ENCODE peak calls at places on chromosomes 3 and 15, in ten cellular contexts. One of them, this sample, is unnamed.
A peak's percentile ranks its signal among the peaks of the same experiment; 100 is the strongest.

GRCh38 chr15:41115652-41116115 is 396 bp downstream of the INO80 start:
- DNase-seq in mesothelial cell of epicardium: peak; percentile 34
- DNase-seq in tibial artery: peak; percentile 44
- DNase-seq in nephron progenitor cell: no peak
- DNase-seq in kidney epithelial cell: no peak
- DNase-seq in NB4: peak; percentile 88
- DNase-seq in tibial nerve: peak; percentile 29
- DNase-seq in OCI-LY7: peak; percentile 83
- DNase-seq in pancreas: peak; percentile 57
- DNase-seq in GM23338: peak; percentile 82
- DNase-seq in this sample: peak; percentile 57

GRCh38 chr3:126149256-126149902 is 31.0 kb downstream of the ALDH1L1 start:
- DNase-seq in nephron progenitor cell: no peak
- DNase-seq in GM23338: no peak
- DNase-seq in pancreas: no peak
- DNase-seq in NB4: no peak
- DNase-seq in tibial nerve: no peak
- DNase-seq in OCI-LY7: no peak
- DNase-seq in mesothelial cell of epicardium: no peak
- DNase-seq in tibial artery: no peak
- DNase-seq in kidney epithelial cell: no peak
- DNase-seq in this sample: no peak

GRCh38 chr3:160486459-160486869 is 36.9 kb upstream of the TRIM59 start:
- DNase-seq in nephron progenitor cell: no peak
- DNase-seq in NB4: peak; percentile 56
- DNase-seq in GM23338: peak; percentile 44
- DNase-seq in pancreas: no peak
- DNase-seq in OCI-LY7: peak; percentile 68
- DNase-seq in tibial nerve: no peak
- DNase-seq in tibial artery: no peak
- DNase-seq in kidney epithelial cell: no peak
- DNase-seq in mesothelial cell of epicardium: no peak
- DNase-seq in this sample: peak; percentile 53

GRCh38 chr15:82832601-82833209 is 23.3 kb downstream of the WHAMM start:
- DNase-seq in nephron progenitor cell: no peak
- DNase-seq in kidney epithelial cell: peak; percentile 89
- DNase-seq in mesothelial cell of epicardium: no peak
- DNase-seq in GM23338: no peak
- DNase-seq in tibial artery: no peak
- DNase-seq in NB4: peak; percentile 90
- DNase-seq in tibial nerve: no peak
- DNase-seq in OCI-LY7: no peak
- DNase-seq in pancreas: no peak
- DNase-seq in this sample: peak; percentile 76

GRCh38 chr3:50314342-50314741 is 8.2 kb downstream of the HYAL2 start:
- DNase-seq in tibial nerve: no peak
- DNase-seq in nephron progenitor cell: no peak
- DNase-seq in NB4: no peak
- DNase-seq in GM23338: no peak
- DNase-seq in pancreas: no peak
- DNase-seq in tibial artery: no peak
- DNase-seq in kidney epithelial cell: no peak
- DNase-seq in OCI-LY7: no peak
- DNase-seq in mesothelial cell of epicardium: no peak
- DNase-seq in this sample: no peak

GRCh38 chr3:196320110-196320509 is 2.1 kb upstream of the DYNLT2B start:
- DNase-seq in mesothelial cell of epicardium: no peak
- DNase-seq in kidney epithelial cell: no peak
- DNase-seq in NB4: no peak
- DNase-seq in nephron progenitor cell: no peak
- DNase-seq in tibial artery: no peak
- DNase-seq in GM23338: no peak
- DNase-seq in tibial nerve: no peak
- DNase-seq in OCI-LY7: no peak
- DNase-seq in pancreas: no peak
- DNase-seq in this sample: peak; percentile 77

GRCh38 chr3:172219750-172220149 is 180.4 kb downstream of the FNDC3B start:
- DNase-seq in tibial artery: no peak
- DNase-seq in tibial nerve: no peak
- DNase-seq in GM23338: no peak
- DNase-seq in nephron progenitor cell: no peak
- DNase-seq in pancreas: no peak
- DNase-seq in mesothelial cell of epicardium: no peak
- DNase-seq in kidney epithelial cell: no peak
- DNase-seq in NB4: no peak
- DNase-seq in OCI-LY7: no peak
- DNase-seq in this sample: no peak

GRCh38 chr15:88193415-88193814 is 63.1 kb downstream of the NTRK3 start:
- DNase-seq in GM23338: peak; percentile 28
- DNase-seq in kidney epithelial cell: no peak
- DNase-seq in mesothelial cell of epicardium: no peak
- DNase-seq in nephron progenitor cell: no peak
- DNase-seq in tibial nerve: no peak
- DNase-seq in tibial artery: no peak
- DNase-seq in NB4: peak; percentile 12
- DNase-seq in OCI-LY7: no peak
- DNase-seq in pancreas: no peak
- DNase-seq in this sample: no peak

GRCh38 chr3:8338424-8338823 is 163.2 kb upstream of the LMCD1 start:
- DNase-seq in mesothelial cell of epicardium: no peak
- DNase-seq in GM23338: peak; percentile 42
- DNase-seq in pancreas: no peak
- DNase-seq in tibial nerve: no peak
- DNase-seq in tibial artery: no peak
- DNase-seq in NB4: no peak
- DNase-seq in OCI-LY7: no peak
- DNase-seq in kidney epithelial cell: no peak
- DNase-seq in nephron progenitor cell: no peak
- DNase-seq in this sample: no peak

GRCh38 chr3:8341853-8342252 is 159.8 kb upstream of the LMCD1 start:
- DNase-seq in kidney epithelial cell: no peak
- DNase-seq in nephron progenitor cell: no peak
- DNase-seq in NB4: no peak
- DNase-seq in mesothelial cell of epicardium: no peak
- DNase-seq in OCI-LY7: no peak
- DNase-seq in tibial artery: no peak
- DNase-seq in GM23338: no peak
- DNase-seq in pancreas: no peak
- DNase-seq in tibial nerve: no peak
- DNase-seq in this sample: no peak

GRCh38 chr3:8336456-8336855 is 165.2 kb upstream of the LMCD1 start:
- DNase-seq in nephron progenitor cell: no peak
- DNase-seq in tibial nerve: no peak
- DNase-seq in OCI-LY7: no peak
- DNase-seq in pancreas: no peak
- DNase-seq in NB4: peak; percentile 8
- DNase-seq in mesothelial cell of epicardium: no peak
- DNase-seq in GM23338: peak; percentile 67
- DNase-seq in tibial artery: no peak
- DNase-seq in kidney epithelial cell: no peak
- DNase-seq in this sample: no peak
- TF ChIP-seq CTCF in nephron progenitor cell: peak; percentile 34
- TF ChIP-seq CTCF in tibial nerve: no peak
- TF ChIP-seq CTCF in OCI-LY7: peak; percentile 72
- TF ChIP-seq CTCF in pancreas: no peak
- TF ChIP-seq CTCF in NB4: peak; percentile 50
- TF ChIP-seq CTCF in mesothelial cell of epicardium: no peak
- TF ChIP-seq CTCF in GM23338: peak; percentile 87
- TF ChIP-seq CTCF in tibial artery: no peak
- TF ChIP-seq CTCF in kidney epithelial cell: no peak
- TF ChIP-seq CTCF in this sample: peak; percentile 21

GRCh38 chr3:156580986-156581385 is 26.1 kb upstream of the SSR3 start:
- DNase-seq in NB4: no peak
- DNase-seq in mesothelial cell of epicardium: no peak
- DNase-seq in tibial nerve: no peak
- DNase-seq in kidney epithelial cell: no peak
- DNase-seq in GM23338: no peak
- DNase-seq in OCI-LY7: no peak
- DNase-seq in pancreas: no peak
- DNase-seq in tibial artery: no peak
- DNase-seq in nephron progenitor cell: no peak
- DNase-seq in this sample: no peak

GRCh38 chr3:156579427-156579851 is 24.5 kb upstream of the SSR3 start:
- DNase-seq in OCI-LY7: no peak
- DNase-seq in nephron progenitor cell: no peak
- DNase-seq in NB4: peak; percentile 79
- DNase-seq in GM23338: no peak
- DNase-seq in pancreas: no peak
- DNase-seq in tibial nerve: no peak
- DNase-seq in kidney epithelial cell: no peak
- DNase-seq in tibial artery: peak; percentile 29
- DNase-seq in mesothelial cell of epicardium: no peak
- DNase-seq in this sample: no peak

GRCh38 chr3:156577731-156578130 is 22.8 kb upstream of the SSR3 start:
- DNase-seq in kidney epithelial cell: no peak
- DNase-seq in NB4: no peak
- DNase-seq in GM23338: no peak
- DNase-seq in nephron progenitor cell: no peak
- DNase-seq in tibial artery: no peak
- DNase-seq in tibial nerve: no peak
- DNase-seq in pancreas: no peak
- DNase-seq in OCI-LY7: no peak
- DNase-seq in mesothelial cell of epicardium: no peak
- DNase-seq in this sample: no peak

GRCh38 chr3:156575661-156576450 is 20.9 kb upstream of the SSR3 start:
- DNase-seq in nephron progenitor cell: no peak
- DNase-seq in kidney epithelial cell: no peak
- DNase-seq in tibial artery: no peak
- DNase-seq in pancreas: no peak
- DNase-seq in NB4: no peak
- DNase-seq in GM23338: no peak
- DNase-seq in tibial nerve: no peak
- DNase-seq in mesothelial cell of epicardium: no peak
- DNase-seq in OCI-LY7: no peak
- DNase-seq in this sample: no peak

DNA sequence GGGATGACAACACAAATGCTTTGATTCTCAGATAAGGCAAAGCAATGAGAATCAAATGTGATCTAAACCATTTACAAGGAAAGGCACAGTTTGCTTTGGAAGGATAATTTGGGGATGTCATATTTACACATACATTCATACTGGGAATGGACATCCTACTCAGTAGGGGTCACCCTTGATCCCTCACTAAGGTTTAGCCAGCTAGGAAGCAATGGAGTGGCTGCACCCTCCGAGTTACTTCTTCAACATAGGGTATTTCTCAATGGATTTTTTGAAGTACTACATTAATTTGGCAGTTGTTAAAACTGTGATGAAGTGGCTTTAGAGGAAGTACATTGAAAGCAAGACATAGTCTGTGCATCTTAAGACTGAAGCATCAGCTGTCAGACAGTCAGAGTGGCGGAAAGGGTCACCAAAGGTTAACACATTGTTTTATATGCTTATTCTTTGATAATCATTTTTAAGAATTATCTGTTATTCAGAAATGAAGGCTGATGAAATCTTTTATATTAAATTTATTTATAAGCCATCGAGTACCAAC is 22.0 kb upstream of the SSR3 start:
- DNase-seq in mesothelial cell of epicardium: no peak
- DNase-seq in tibial artery: no peak
- DNase-seq in pancreas: no peak
- DNase-seq in nephron progenitor cell: no peak
- DNase-seq in tibial nerve: no peak
- DNase-seq in OCI-LY7: no peak
- DNase-seq in NB4: peak; percentile 33
- DNase-seq in GM23338: no peak
- DNase-seq in kidney epithelial cell: no peak
- DNase-seq in this sample: peak; percentile 29
- TF ChIP-seq CTCF in mesothelial cell of epicardium: no peak
- TF ChIP-seq CTCF in tibial artery: no peak
- TF ChIP-seq CTCF in pancreas: no peak
- TF ChIP-seq CTCF in nephron progenitor cell: no peak
- TF ChIP-seq CTCF in tibial nerve: no peak
- TF ChIP-seq CTCF in OCI-LY7: no peak
- TF ChIP-seq CTCF in NB4: no peak
- TF ChIP-seq CTCF in GM23338: no peak
- TF ChIP-seq CTCF in kidney epithelial cell: no peak
- TF ChIP-seq CTCF in this sample: no peak

DNA sequence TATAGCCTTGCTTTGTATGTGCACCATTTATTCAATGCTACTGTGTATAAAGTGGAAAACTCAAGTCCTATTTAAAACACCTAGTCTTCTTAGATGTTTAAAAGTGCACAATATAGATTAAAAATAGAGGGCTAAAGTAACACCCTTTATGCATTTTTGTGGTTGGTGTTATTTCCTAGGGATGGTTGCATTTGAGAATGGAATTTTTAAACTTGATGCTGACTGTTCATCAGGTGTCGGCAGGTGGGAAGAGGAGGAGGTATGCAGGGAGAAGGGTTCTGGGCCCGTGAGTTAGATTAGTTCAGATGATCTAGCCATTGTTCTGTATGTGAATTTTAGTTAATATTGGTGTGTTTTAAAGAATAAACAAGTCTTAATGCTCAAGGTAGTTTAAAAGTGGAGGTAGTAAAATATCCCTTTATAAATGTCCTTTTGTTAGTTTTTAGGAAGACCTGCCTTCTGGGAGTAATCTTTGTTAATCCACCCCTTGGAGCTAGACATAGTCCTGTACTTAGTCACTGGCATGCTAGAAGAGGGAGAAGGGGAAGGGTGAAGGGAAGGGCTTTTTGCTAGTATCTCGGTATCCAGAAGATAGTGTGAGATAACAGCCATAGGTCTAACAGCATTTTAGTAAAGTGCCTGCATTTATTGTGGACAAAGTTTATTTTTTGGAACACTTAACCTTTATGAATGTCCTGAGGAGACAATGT is 8.1 kb upstream of the SRPRB start:
- DNase-seq in OCI-LY7: no peak
- DNase-seq in GM23338: no peak
- DNase-seq in kidney epithelial cell: no peak
- DNase-seq in NB4: no peak
- DNase-seq in mesothelial cell of epicardium: no peak
- DNase-seq in pancreas: no peak
- DNase-seq in tibial artery: no peak
- DNase-seq in tibial nerve: no peak
- DNase-seq in nephron progenitor cell: no peak
- DNase-seq in this sample: peak; percentile 9
- TF ChIP-seq CTCF in OCI-LY7: no peak
- TF ChIP-seq CTCF in GM23338: no peak
- TF ChIP-seq CTCF in kidney epithelial cell: no peak
- TF ChIP-seq CTCF in NB4: no peak
- TF ChIP-seq CTCF in mesothelial cell of epicardium: no peak
- TF ChIP-seq CTCF in pancreas: no peak
- TF ChIP-seq CTCF in tibial artery: no peak
- TF ChIP-seq CTCF in tibial nerve: no peak
- TF ChIP-seq CTCF in nephron progenitor cell: no peak
- TF ChIP-seq CTCF in this sample: no peak

DNA sequence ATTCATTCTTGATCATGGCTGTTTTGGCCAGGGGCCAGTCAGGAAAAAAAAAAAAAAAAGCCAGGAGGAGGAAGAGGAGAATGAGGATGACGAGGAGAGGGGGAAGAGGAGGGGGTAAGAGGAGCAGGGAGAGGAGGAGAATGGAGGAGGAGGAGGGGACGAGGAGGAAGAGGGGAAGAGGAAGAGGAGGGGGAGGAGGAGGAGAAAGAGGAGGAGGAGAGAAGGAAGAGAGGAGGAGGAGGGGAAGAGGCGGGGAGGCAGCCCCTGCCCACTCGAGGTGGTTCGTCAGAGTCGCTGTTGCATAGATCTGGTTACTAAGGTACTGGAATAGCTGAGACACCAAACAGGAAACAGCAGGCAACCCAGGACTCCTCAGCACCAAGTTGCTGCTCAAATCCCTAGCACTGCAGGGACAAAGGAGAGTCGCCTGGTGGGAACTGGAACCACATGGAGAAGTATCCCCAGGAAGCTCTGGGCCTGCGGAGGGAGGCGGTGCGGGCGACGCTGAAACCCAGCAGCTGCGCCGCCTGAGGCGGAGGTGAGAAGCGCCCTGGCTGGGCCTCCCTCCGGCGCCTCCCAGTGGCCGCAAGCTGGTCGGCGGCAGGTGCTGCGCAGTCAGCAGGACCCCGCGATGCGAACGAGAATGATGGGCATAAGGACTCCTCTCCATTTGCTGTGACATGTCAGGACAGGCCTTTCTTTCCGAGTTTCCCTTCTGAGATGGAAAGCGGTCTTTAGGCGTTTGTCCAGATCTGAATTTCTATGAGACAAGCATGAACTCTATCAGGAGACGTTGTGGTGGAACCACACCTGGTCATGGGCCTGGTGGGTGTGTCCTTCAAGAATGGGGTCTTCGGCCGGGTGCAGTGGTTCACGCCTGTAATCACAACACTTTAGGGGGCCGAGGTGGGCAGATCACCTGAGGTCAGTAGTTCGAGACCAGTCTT is 17.5 kb downstream of the FAM240A start:
- DNase-seq in tibial artery: peak; percentile 67
- DNase-seq in OCI-LY7: peak; percentile 65
- DNase-seq in mesothelial cell of epicardium: peak; percentile 74
- DNase-seq in GM23338: peak; percentile 96
- DNase-seq in kidney epithelial cell: peak; percentile 43
- DNase-seq in NB4: peak; percentile 85
- DNase-seq in tibial nerve: peak; percentile 48
- DNase-seq in nephron progenitor cell: peak; percentile 84
- DNase-seq in pancreas: peak; percentile 78
- DNase-seq in this sample: peak; percentile 76
- TF ChIP-seq CTCF in tibial artery: peak; percentile 98
- TF ChIP-seq CTCF in OCI-LY7: peak; percentile 85
- TF ChIP-seq CTCF in mesothelial cell of epicardium: peak; percentile 76
- TF ChIP-seq CTCF in GM23338: peak; percentile 87
- TF ChIP-seq CTCF in kidney epithelial cell: peak; percentile 100
- TF ChIP-seq CTCF in NB4: peak; percentile 97
- TF ChIP-seq CTCF in tibial nerve: peak; percentile 98
- TF ChIP-seq CTCF in nephron progenitor cell: peak; percentile 97
- TF ChIP-seq CTCF in pancreas: peak; percentile 99
- TF ChIP-seq CTCF in this sample: peak; percentile 96